ENCODE peak calls at places on chromosome 4, in six cellular contexts. D is SK-N-SH, B is HCT116, T is suprapubic skin, M is endothelial cell of umbilical vein, J is upper lobe of left lung. E is an unnamed sample.

GRCh38 chr4:103591839-103592238 is 127.9 kb downstream of the TACR3 start:
- DNase-seq in D (no peak), B (no peak), T (no peak), M (peak), J (no peak), E (no peak)

GRCh38 chr4:87886083-87886482 is 53.3 kb downstream of the MEPE start:
- DNase-seq in D (no peak), B (no peak), T (no peak), M (no peak), J (no peak), E (no peak)

GRCh38 chr4:22514431-22514830 is 1.4 kb downstream of the ADGRA3 start:
- DNase-seq in D (no peak), B (no peak), T (no peak), M (no peak), J (no peak), E (no peak)

GRCh38 chr4:21954406-21954805 is 5.8 kb upstream of the KCNIP4 start:
- DNase-seq in D (no peak), B (no peak), T (no peak), M (no peak), J (no peak), E (no peak)

GRCh38 chr4:137267024-137267423 is 265.3 kb downstream of the PCDH18 start:
- DNase-seq in D (no peak), B (no peak), T (no peak), M (no peak), J (no peak), E (no peak)

GRCh38 chr4:140012688-140013087 is 141.3 kb downstream of the MAML3 start:
- DNase-seq in D (peak), B (peak), T (no peak), M (peak), J (peak), E (peak)

GRCh38 chr4:128068927-128069326 is 7.8 kb downstream of the LARP1B start:
- DNase-seq in D (peak), B (peak), T (no peak), M (peak), J (no peak), E (no peak)

GRCh38 chr4:113012776-113013175 is 36.7 kb upstream of the ANK2 start:
- DNase-seq in D (peak), B (no peak), T (no peak), M (no peak), J (no peak), E (no peak)

GRCh38 chr4:149555146-149555545 is 260.5 kb downstream of the IQCM start:
- DNase-seq in D (no peak), B (no peak), T (no peak), M (no peak), J (no peak), E (no peak)

DNA sequence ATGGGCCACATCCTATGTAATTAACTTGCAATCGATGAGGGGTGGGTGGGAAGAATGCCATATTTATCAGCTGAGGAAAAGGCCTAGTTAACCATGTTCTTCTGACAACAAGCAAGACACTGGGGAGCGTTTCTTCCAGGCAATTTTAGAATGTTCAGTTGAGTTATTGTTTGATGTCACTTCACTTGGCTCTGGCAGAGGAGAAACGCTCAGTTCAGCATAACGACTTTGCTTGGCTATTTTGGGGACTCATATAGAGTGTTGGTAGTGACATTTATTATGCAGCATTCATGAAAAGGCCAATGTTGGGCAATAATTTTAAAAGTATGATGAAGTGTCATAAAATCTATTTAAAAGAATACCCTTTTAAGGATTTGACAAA is 650 bp downstream of the SYNPO2 start:
- DNase-seq in D (no peak), B (no peak), T (no peak), M (no peak), J (no peak), E (no peak)
- TF ChIP-seq POLR2AphosphoS5 in D (no peak), B (no peak), T (no peak), M (no peak), J (no peak), E (no peak)

GRCh38 chr4:134337584-134337983 is 136.0 kb upstream of the PABPC4L start:
- DNase-seq in D (no peak), B (no peak), T (no peak), M (peak), J (no peak), E (no peak)
- TF ChIP-seq POLR2AphosphoS5 in D (no peak), B (no peak), T (no peak), M (no peak), J (no peak), E (no peak)

GRCh38 chr4:76624271-76624681 is 189.2 kb downstream of the SHROOM3 start:
- DNase-seq in D (no peak), B (no peak), T (no peak), M (no peak), J (peak), E (no peak)

GRCh38 chr4:76623217-76624060 is 188.4 kb downstream of the SHROOM3 start:
- DNase-seq in D (no peak), B (no peak), T (no peak), M (no peak), J (no peak), E (peak)

GRCh38 chr4:76622717-76623116 is 187.7 kb downstream of the SHROOM3 start:
- DNase-seq in D (no peak), B (no peak), T (no peak), M (no peak), J (no peak), E (no peak)

GRCh38 chr4:76622126-76622525 is 187.1 kb downstream of the SHROOM3 start:
- DNase-seq in D (no peak), B (no peak), T (no peak), M (no peak), J (peak), E (peak)

GRCh38 chr4:76620723-76621463 is 185.9 kb downstream of the SHROOM3 start:
- DNase-seq in D (no peak), B (no peak), T (no peak), M (no peak), J (no peak), E (no peak)
- TF ChIP-seq POLR2AphosphoS5 in D (no peak), B (no peak), T (no peak), M (no peak), J (no peak), E (no peak)

GRCh38 chr4:100797356-100797755 is 279.5 kb upstream of the EMCN start:
- DNase-seq in D (no peak), B (no peak), T (no peak), M (no peak), J (no peak), E (no peak)

GRCh38 chr4:100799767-100800539 is 282.1 kb upstream of the EMCN start:
- DNase-seq in D (no peak), B (no peak), T (no peak), M (no peak), J (no peak), E (no peak)

GRCh38 chr4:100796333-100796732 is 278.5 kb upstream of the EMCN start:
- DNase-seq in D (no peak), B (no peak), T (no peak), M (no peak), J (no peak), E (no peak)

GRCh38 chr4:100795581-100795980 is 277.8 kb upstream of the EMCN start:
- DNase-seq in D (no peak), B (no peak), T (no peak), M (no peak), J (no peak), E (no peak)

GRCh38 chr4:100797791-100798190 is 280.0 kb upstream of the EMCN start:
- DNase-seq in D (no peak), B (no peak), T (no peak), M (no peak), J (no peak), E (no peak)
- TF ChIP-seq POLR2AphosphoS5 in D (no peak), B (no peak), T (no peak), M (no peak), J (no peak), E (no peak)

GRCh38 chr4:25776795-25777194 is 86.0 kb downstream of the SEL1L3 start:
- DNase-seq in D (no peak), B (no peak), T (no peak), M (no peak), J (no peak), E (no peak)
- TF ChIP-seq POLR2AphosphoS5 in D (no peak), B (no peak), T (no peak), M (no peak), J (no peak), E (no peak)

GRCh38 chr4:10173754-10174749 is 57.5 kb upstream of the WDR1 start:
- DNase-seq in D (no peak), B (no peak), T (no peak), M (no peak), J (peak), E (peak)
- TF ChIP-seq POLR2AphosphoS5 in D (no peak), B (no peak), T (no peak), M (no peak), J (no peak), E (peak)

GRCh38 chr4:13368262-13368661 is 115.9 kb downstream of the RAB28 start:
- DNase-seq in D (no peak), B (no peak), T (no peak), M (no peak), J (no peak), E (no peak)
- TF ChIP-seq POLR2AphosphoS5 in D (no peak), B (no peak), T (no peak), M (no peak), J (no peak), E (no peak)

GRCh38 chr4:48493485-48494100 is 3.5 kb downstream of the ZAR1 start:
- DNase-seq in D (no peak), B (no peak), T (no peak), M (no peak), J (no peak), E (no peak)
- TF ChIP-seq POLR2AphosphoS5 in D (no peak), B (no peak), T (no peak), M (no peak), J (no peak), E (no peak)

DNA sequence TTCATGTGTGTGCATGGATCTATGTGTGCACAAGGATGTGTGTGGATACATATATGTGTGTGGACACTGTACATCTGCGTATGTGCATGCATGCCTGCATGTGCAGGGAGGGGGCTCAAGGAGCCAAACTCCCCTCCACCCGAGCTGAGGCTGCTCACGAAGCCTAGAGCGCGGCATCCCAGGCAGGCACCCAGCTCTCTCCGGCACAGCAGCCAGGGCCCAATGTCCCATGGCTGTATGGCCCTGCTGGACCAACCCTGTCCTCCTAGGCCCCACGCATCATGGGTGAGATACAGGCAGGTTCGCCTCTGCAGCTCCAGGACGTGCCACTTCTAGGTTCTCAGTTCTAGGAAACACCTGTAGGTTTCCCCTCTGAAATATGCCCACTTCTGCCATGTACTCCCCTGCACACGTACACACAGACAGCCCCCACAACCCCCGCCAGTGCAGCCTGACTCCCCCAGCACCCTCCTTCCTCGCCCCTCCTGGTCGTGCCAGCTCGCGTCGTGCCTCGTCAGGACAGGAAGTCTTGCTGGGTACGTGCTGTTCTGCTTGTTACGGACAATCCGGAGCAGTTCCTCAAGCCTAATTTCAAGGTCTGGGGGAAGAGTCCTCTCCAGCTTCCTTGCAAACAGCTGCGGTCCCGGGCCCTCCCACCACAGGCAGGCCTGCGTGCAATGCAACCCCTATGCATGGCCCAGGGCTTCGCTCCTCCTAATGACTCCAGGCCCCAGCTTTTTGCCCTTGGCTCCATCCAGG is 3.3 kb upstream of the ADRA2C start:
- DNase-seq in D (no peak), B (no peak), T (no peak), M (no peak), J (no peak), E (no peak)
- TF ChIP-seq POLR2AphosphoS5 in D (no peak), B (no peak), T (no peak), M (no peak), J (no peak), E (no peak)

E was measured in prostate gland.